ENCODE peak calls at places on chromosome 15, in ten cellular contexts. C, W, T, M, X, F, N, B, P and L are unnamed samples.

GRCh38 chr15:32818758-32819405 is 101.1 kb downstream of the GREM1 start:
- DNase-seq in C (peak), W (peak), T (no peak), M (no peak), X (no peak), F (no peak), N (no peak), B (peak), P (peak), L (no peak)

GRCh38 chr15:48306639-48307038 is 24.6 kb upstream of the DUT start:
- DNase-seq in C (no peak), W (no peak), T (no peak), M (no peak), X (no peak), F (no peak), N (no peak), B (no peak), P (no peak), L (no peak)

GRCh38 chr15:82122754-82123400 is 77.1 kb upstream of the MEX3B start:
- DNase-seq in C (peak), W (peak), T (no peak), M (no peak), X (no peak), F (no peak), N (no peak), B (no peak), P (peak), L (no peak)

GRCh38 chr15:80828796-80829195 is 49.6 kb downstream of the CEMIP start:
- DNase-seq in C (no peak), W (no peak), T (no peak), M (no peak), X (no peak), F (no peak), N (no peak), B (no peak), P (no peak), L (no peak)

GRCh38 chr15:36177590-36178281 is 401.7 kb upstream of the CDIN1 start:
- DNase-seq in C (no peak), W (peak), T (peak), M (no peak), X (no peak), F (no peak), N (no peak), B (peak), P (peak), L (no peak)

GRCh38 chr15:38650384-38650783 is 85.8 kb upstream of the RASGRP1 start:
- DNase-seq in C (no peak), W (no peak), T (no peak), M (no peak), X (no peak), F (no peak), N (no peak), B (no peak), P (no peak), L (no peak)

GRCh38 chr15:49309889-49310288 is 113.2 kb upstream of the FGF7 start:
- DNase-seq in C (no peak), W (no peak), T (no peak), M (no peak), X (no peak), F (no peak), N (no peak), B (no peak), P (no peak), L (no peak)

GRCh38 chr15:58453931-58454793 is 22.4 kb downstream of the LIPC start:
- DNase-seq in C (peak), W (no peak), T (no peak), M (no peak), X (no peak), F (no peak), N (peak), B (no peak), P (peak), L (no peak)

GRCh38 chr15:64991536-64992135 is 1.9 kb upstream of the SPG21 start:
- DNase-seq in C (no peak), W (no peak), T (no peak), M (no peak), X (no peak), F (no peak), N (no peak), B (no peak), P (no peak), L (no peak)

GRCh38 chr15:65743637-65744252 is 48.3 kb downstream of the DENND4A start:
- DNase-seq in C (no peak), W (no peak), T (no peak), M (no peak), X (no peak), F (no peak), N (no peak), B (no peak), P (no peak), L (no peak)

GRCh38 chr15:62953496-62953895 is 89.1 kb upstream of the TPM1 start:
- DNase-seq in C (no peak), W (no peak), T (no peak), M (no peak), X (no peak), F (no peak), N (no peak), B (no peak), P (no peak), L (no peak)

GRCh38 chr15:100224206-100225185 is 117.3 kb downstream of the ADAMTS17 start:
- DNase-seq in C (peak), W (peak), T (no peak), M (no peak), X (no peak), F (no peak), N (no peak), B (no peak), P (no peak), L (no peak)

GRCh38 chr15:57406040-57406772 is 29.9 kb downstream of the CGNL1 start:
- DNase-seq in C (peak), W (no peak), T (no peak), M (no peak), X (no peak), F (no peak), N (no peak), B (no peak), P (peak), L (no peak)